ENCODE peak calls at places on chromosomes 11 and 22, in five cellular contexts. E is cardiac muscle cell; U is CD8-positive, alpha-beta T cell; N is adrenal gland; J is neural progenitor cell. H is an unnamed sample.
A peak's percentile ranks its signal among the peaks of the same experiment; 100 is the strongest.

GRCh38 chr11:65375012-65375411 is 7.4 kb downstream of the SLC25A45 start:
- DNase-seq in E (no peak), U (no peak), N (no peak), J (no peak), H (no peak)

GRCh38 chr11:44564653-44565007 is 833 bp upstream of the CD82 start:
- DNase-seq in E (peak; percentile 90), U (no peak), N (no peak), J (no peak), H (peak; percentile 94)

GRCh38 chr11:76361365-76361764 is 19.6 kb downstream of the THAP12 start:
- DNase-seq in E (no peak), U (no peak), N (no peak), J (no peak), H (no peak)

GRCh38 chr11:57679396-57679795 is 11.5 kb downstream of the ZDHHC5 start:
- DNase-seq in E (no peak), U (no peak), N (no peak), J (no peak), H (no peak)

GRCh38 chr22:17213976-17214375 is 5.3 kb downstream of the ADA2 start:
- DNase-seq in E (peak; percentile 75), U (peak; percentile 52), N (peak; percentile 38), J (peak; percentile 34), H (peak; percentile 70)

GRCh38 chr11:102666331-102666957 is 39.1 kb downstream of the MMP27 start:
- DNase-seq in E (peak; percentile 67), U (peak; percentile 13), N (peak; percentile 18), J (peak; percentile 66), H (no peak)

GRCh38 chr11:1150769-1151365 is 6.9 kb upstream of the MUC5AC start:
- DNase-seq in E (peak; percentile 83), U (no peak), N (no peak), J (no peak), H (no peak)

GRCh38 chr11:69637956-69638871 is 2.7 kb upstream of the CCND1 start:
- DNase-seq in E (peak; percentile 73), U (no peak), N (peak; percentile 51), J (peak; percentile 88), H (peak; percentile 64)

GRCh38 chr11:47606731-47607130 is 12.5 kb upstream of the C1QTNF4 start:
- DNase-seq in E (peak; percentile 42), U (no peak), N (no peak), J (no peak), H (no peak)

GRCh38 chr11:46912526-46913150 is 5.7 kb downstream of the LRP4 start:
- DNase-seq in E (no peak), U (no peak), N (no peak), J (peak; percentile 87), H (no peak)

GRCh38 chr11:131499199-131499598 is 128.8 kb downstream of the NTM start:
- DNase-seq in E (peak; percentile 18), U (no peak), N (no peak), J (no peak), H (no peak)

GRCh38 chr11:36594316-36594989 is at the start of gene IFTAP:
- DNase-seq in E (peak; percentile 94), U (no peak), N (peak; percentile 47), J (peak; percentile 92), H (peak; percentile 68)

GRCh38 chr22:25193548-25193947 is 6.1 kb upstream of the CRYBB3 start:
- DNase-seq in E (peak; percentile 4), U (no peak), N (no peak), J (peak; percentile 70), H (no peak)

GRCh38 chr11:125358254-125358840 is 137.7 kb downstream of the FEZ1 start:
- DNase-seq in E (peak; percentile 44), U (no peak), N (no peak), J (no peak), H (no peak)

GRCh38 chr11:32255876-32256275 is 165.0 kb downstream of the RCN1 start:
- DNase-seq in E (no peak), U (no peak), N (no peak), J (peak; percentile 37), H (no peak)

GRCh38 chr11:46380340-46381045 is 976 bp upstream of the MDK start:
- DNase-seq in E (peak; percentile 71), U (peak; percentile 39), N (peak; percentile 71), J (peak; percentile 91), H (peak; percentile 85)

GRCh38 chr11:125170406-125171031 is 6.0 kb downstream of the PKNOX2 start:
- DNase-seq in E (peak; percentile 97), U (no peak), N (no peak), J (peak; percentile 65), H (peak; percentile 67)

GRCh38 chr11:126637800-126638175 is 282.3 kb downstream of the ST3GAL4 start:
- DNase-seq in E (peak; percentile 76), U (no peak), N (no peak), J (no peak), H (no peak)

GRCh38 chr11:26187639-26188038 is 144.3 kb upstream of the ANO3 start:
- DNase-seq in E (peak; percentile 87), U (no peak), N (no peak), J (no peak), H (no peak)

GRCh38 chr11:78100276-78101040 is 20.8 kb upstream of the NDUFC2 start:
- DNase-seq in E (no peak), U (no peak), N (no peak), J (no peak), H (no peak)

GRCh38 chr11:118619444-118620205 is 12.2 kb downstream of the PHLDB1 start:
- DNase-seq in E (peak; percentile 97), U (no peak), N (peak; percentile 64), J (no peak), H (peak; percentile 80)

GRCh38 chr22:47134222-47134621 is 371.8 kb downstream of the TBC1D22A start:
- DNase-seq in E (no peak), U (no peak), N (no peak), J (no peak), H (no peak)

GRCh38 chr22:42769574-42770447 is 49.1 kb upstream of the A4GALT start:
- DNase-seq in E (peak; percentile 93), U (no peak), N (peak; percentile 75), J (peak; percentile 1), H (peak; percentile 85)

GRCh38 chr22:21450320-21450831 is 16.8 kb upstream of the TMEM191C start:
- DNase-seq in E (no peak), U (no peak), N (peak; percentile 12), J (peak; percentile 41), H (peak; percentile 40)

GRCh38 chr11:7555067-7555699 is 41.4 kb downstream of the PPFIBP2 start:
- DNase-seq in E (no peak), U (no peak), N (peak; percentile 73), J (no peak), H (no peak)

GRCh38 chr22:37784829-37785495 is 22.8 kb upstream of the GCAT start:
- DNase-seq in E (no peak), U (no peak), N (no peak), J (no peak), H (no peak)

GRCh38 chr22:37782340-37783168 is 25.2 kb upstream of the GCAT start:
- DNase-seq in E (no peak), U (no peak), N (no peak), J (no peak), H (no peak)

GRCh38 chr22:37777122-37777687 is 30.5 kb upstream of the GCAT start:
- DNase-seq in E (peak; percentile 59), U (no peak), N (no peak), J (no peak), H (peak; percentile 83)

GRCh38 chr22:37778370-37779009 is 29.2 kb upstream of the GCAT start:
- DNase-seq in E (no peak), U (no peak), N (no peak), J (no peak), H (no peak)

DNA sequence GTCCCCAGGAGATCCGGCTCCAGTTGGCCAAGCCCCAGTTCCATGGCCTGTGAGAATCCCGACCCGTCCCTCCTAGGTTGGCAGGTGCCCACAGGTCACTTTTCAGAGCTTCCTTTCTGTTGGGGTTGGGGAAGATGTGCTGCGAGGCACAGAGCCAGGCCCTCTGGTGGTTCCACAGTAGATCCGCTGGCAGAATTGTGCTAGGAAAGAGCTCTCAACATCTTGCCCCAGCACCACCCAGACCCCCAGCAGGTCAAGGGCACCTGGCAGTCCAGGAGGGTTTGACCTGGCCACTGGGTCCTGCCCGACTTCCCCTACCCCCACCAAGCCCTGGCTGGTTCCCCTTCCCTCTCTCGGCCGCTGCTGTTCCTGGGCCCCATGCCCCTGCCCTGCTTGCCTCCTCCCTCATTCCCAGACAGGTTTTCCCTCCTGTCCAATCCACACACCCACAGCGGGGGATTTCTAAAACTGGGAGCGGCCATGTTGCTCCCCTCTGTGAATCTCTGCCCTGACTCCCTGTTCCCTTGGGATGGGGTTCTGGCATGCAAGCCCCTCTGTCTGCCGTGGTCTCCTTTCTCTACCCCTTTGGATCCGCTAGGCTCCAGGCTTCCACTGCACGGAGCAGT is 26.2 kb upstream of the GCAT start:
- DNase-seq in E (no peak), U (no peak), N (no peak), J (peak; percentile 33), H (no peak)
- TF ChIP-seq CTCF in E (peak; percentile 35), U (no peak), N (no peak), J (peak; percentile 20), H (no peak)

GRCh38 chr11:2739531-2740274 is 39.9 kb upstream of the KCNQ1OT1 start:
- DNase-seq in E (no peak), U (no peak), N (no peak), J (no peak), H (no peak)
- H3K4me3 ChIP-seq in E (no peak overlapping the region), U (no peak overlapping the region), N (no peak overlapping the region), J (no peak overlapping the region), H (no peak overlapping the region)

GRCh38 chr22:35893698-35894097 is 134.9 kb downstream of the RBFOX2 start:
- DNase-seq in E (peak; percentile 66), U (no peak), N (no peak), J (no peak), H (no peak)
- H3K27ac ChIP-seq in E (peak overlapping the region; percentile 95), U (no peak overlapping the region), N (peak overlapping the region; percentile 43), J (no peak overlapping the region), H (peak overlapping the region; percentile 86)

DNA sequence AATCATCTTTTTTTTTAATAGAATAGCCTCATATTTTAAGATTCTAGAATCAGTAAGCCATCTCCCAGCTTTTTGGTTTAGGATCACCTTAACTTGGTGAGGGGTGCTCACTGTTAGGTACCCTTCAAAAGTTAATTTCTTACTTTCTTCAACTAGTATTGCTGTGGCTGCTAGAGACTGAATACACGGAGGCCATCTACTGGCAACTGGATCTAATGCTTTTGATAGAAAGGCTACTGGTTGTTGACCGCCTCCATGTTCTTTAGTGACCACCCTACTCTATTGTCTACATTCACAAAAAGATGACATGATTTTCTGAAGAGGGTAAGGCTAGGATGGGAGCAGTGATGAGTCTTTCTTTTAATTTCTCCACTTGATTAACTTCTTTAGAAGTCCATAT is 16.7 kb upstream of the ALDH3B2 start:
- DNase-seq in E (no peak), U (no peak), N (no peak), J (peak; percentile 30), H (no peak)
- TF ChIP-seq CTCF in E (peak; percentile 27), U (no peak), N (no peak), J (peak; percentile 36), H (no peak)

DNA sequence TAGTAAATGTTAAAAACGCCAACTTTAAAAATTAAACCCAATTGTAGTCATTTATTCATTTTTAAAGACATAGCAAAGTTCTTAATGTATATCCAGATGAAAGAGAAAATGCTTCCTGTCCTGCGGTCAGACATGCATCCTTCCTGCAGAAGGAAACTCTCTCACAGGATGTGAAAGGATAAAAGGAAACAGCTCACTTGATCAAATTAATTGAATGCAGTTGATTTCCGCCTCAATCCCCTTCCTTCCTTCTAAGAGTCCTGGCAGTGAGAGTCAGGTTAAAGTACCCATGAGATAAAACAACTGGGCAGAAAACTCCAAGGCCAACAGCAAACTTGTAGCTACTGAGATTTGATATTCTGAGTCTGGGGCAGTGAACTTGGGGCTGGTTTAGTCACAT is 38.5 kb downstream of the CWC15 start:
- DNase-seq in E (no peak), U (no peak), N (no peak), J (no peak), H (no peak)
- H3K4me3 ChIP-seq in E (no peak overlapping the region), U (no peak overlapping the region), N (no peak overlapping the region), J (no peak overlapping the region), H (no peak overlapping the region)